ENCODE peak calls at places on chromosome 2, in six cellular contexts. N is SW 1271; Y is cardiac fibroblast; J is activated CD4-positive, CD25-positive, alpha-beta regulatory T cell treated with anti-CD3 and anti-CD28 coated beads, Interleukin-2, amount 50 U/mL, for 72 hours; T is cerebellar nuclear complex; R is left colon. Z is an unnamed sample.

GRCh38 chr2:48566582-48566981 is 36.6 kb downstream of the STON1 start:
- DNase-seq in N (no peak), Y (peak), J (no peak), T (no peak), R (no peak), Z (no peak)

GRCh38 chr2:196538646-196539045 is 100.9 kb upstream of the CCDC150 start:
- DNase-seq in N (no peak), Y (no peak), J (no peak), T (no peak), R (no peak), Z (no peak)

GRCh38 chr2:138677179-138677578 is 103.0 kb downstream of the NXPH2 start:
- DNase-seq in N (no peak), Y (no peak), J (no peak), T (no peak), R (no peak), Z (no peak)

GRCh38 chr2:42848270-42848669 is 55.9 kb upstream of the HAAO start:
- DNase-seq in N (no peak), Y (peak), J (no peak), T (no peak), R (no peak), Z (no peak)

GRCh38 chr2:207502799-207503198 is 27.0 kb upstream of the CREB1 start:
- DNase-seq in N (no peak), Y (no peak), J (no peak), T (no peak), R (no peak), Z (peak)

GRCh38 chr2:42386684-42387083 is 25.7 kb upstream of the COX7A2L start:
- DNase-seq in N (no peak), Y (peak), J (no peak), T (no peak), R (no peak), Z (no peak)

GRCh38 chr2:100887039-100887578 is 67.2 kb downstream of the NPAS2 start:
- DNase-seq in N (no peak), Y (no peak), J (no peak), T (no peak), R (no peak), Z (no peak)

GRCh38 chr2:124580263-124580662 is 555.2 kb downstream of the CNTNAP5 start:
- DNase-seq in N (no peak), Y (no peak), J (no peak), T (no peak), R (no peak), Z (no peak)

GRCh38 chr2:79860233-79861058 is 347.6 kb downstream of the CTNNA2 start:
- DNase-seq in N (peak), Y (no peak), J (no peak), T (no peak), R (no peak), Z (peak)

GRCh38 chr2:3377279-3377611 is 373 bp downstream of the EIPR1 start:
- DNase-seq in N (peak), Y (peak), J (no peak), T (no peak), R (no peak), Z (peak)